ENCODE peak calls at places on chromosomes 11 and 22, in nine cellular contexts. J is sciatic nerve; W is putamen; D is AG08396; M is BJ; F is naive thymus-derived CD8-positive, alpha-beta T cell; H is EL; P is effector memory CD8-positive, alpha-beta T cell; Z is nephron progenitor cell. Y is an unnamed sample.

GRCh38 chr11:20964985-20965384 is 295.6 kb downstream of the NELL1 start:
- DNase-seq in Z (no peak), J (no peak), P (no peak), F (no peak), W (no peak), H (no peak), D (no peak), M (no peak), Y (no peak)

GRCh38 chr11:134362192-134362901 is 30.6 kb downstream of the GLB1L2 start:
- DNase-seq in F (no peak), D (no peak), P (no peak), H (no peak), M (no peak), J (no peak), Z (no peak), W (no peak), Y (no peak)

GRCh38 chr11:34203377-34203801 is 98.0 kb downstream of the NAT10 start:
- DNase-seq in J (no peak), M (no peak), F (no peak), W (no peak), Z (no peak), H (no peak), P (no peak), D (no peak), Y (no peak)

GRCh38 chr11:92894197-92894596 is 75.3 kb upstream of the MTNR1B start:
- DNase-seq in F (no peak), D (peak), H (no peak), W (no peak), P (no peak), Z (no peak), M (no peak), J (no peak), Y (no peak)

GRCh38 chr11:65041206-65042035 is at the start of gene SAC3D1:
- DNase-seq in F (peak), M (no peak), P (peak), H (no peak), D (peak), J (no peak), Z (peak), W (no peak), Y (peak)

GRCh38 chr22:30386960-30387848 is at the start of gene RNF215:
- DNase-seq in D (peak), F (peak), J (peak), Z (peak), M (no peak), P (peak), W (peak), H (peak), Y (peak)

GRCh38 chr22:44566911-44567310 is 68.9 kb upstream of the RTL6 start:
- DNase-seq in P (no peak), J (no peak), Z (no peak), W (no peak), M (no peak), H (no peak), D (no peak), F (peak), Y (no peak)

GRCh38 chr11:56906683-56907148 is 82.0 kb upstream of the OR5AK2 start:
- DNase-seq in P (no peak), H (no peak), M (no peak), F (no peak), D (no peak), W (no peak), Z (no peak), J (no peak), Y (no peak)

GRCh38 chr22:50600541-50600940 is at the start of gene MAPK8IP2:
- DNase-seq in F (no peak), H (no peak), P (no peak), Z (peak), J (no peak), D (peak), M (no peak), W (no peak), Y (no peak)

GRCh38 chr22:30429887-30430286 is 4.3 kb downstream of the MTFP1 start:
- DNase-seq in H (no peak), J (no peak), D (no peak), P (no peak), Z (no peak), F (no peak), W (no peak), M (no peak), Y (no peak)

GRCh38 chr22:36467946-36468345 is 13.5 kb downstream of the TXN2 start:
- DNase-seq in J (no peak), W (no peak), H (peak), P (no peak), D (peak), Z (no peak), M (peak), F (no peak), Y (peak)

GRCh38 chr11:130775306-130776043 is 140.8 kb downstream of the SNX19 start:
- DNase-seq in J (no peak), P (no peak), D (peak), Z (no peak), W (no peak), M (peak), F (no peak), H (peak), Y (peak)

GRCh38 chr11:33094157-33094556 is 54.8 kb downstream of the TCP11L1 start:
- DNase-seq in Z (no peak), M (no peak), J (no peak), P (no peak), D (no peak), H (no peak), W (no peak), F (no peak), Y (no peak)

GRCh38 chr11:130124096-130124495 is 35.5 kb upstream of the ST14 start:
- DNase-seq in J (no peak), P (no peak), F (no peak), M (peak), Z (no peak), D (peak), H (peak), W (no peak), Y (peak)

GRCh38 chr11:11148104-11148509 is 204.9 kb downstream of the CSNK2A3 start:
- DNase-seq in M (peak), P (no peak), Z (peak), H (peak), J (peak), D (peak), W (peak), F (no peak), Y (peak)

GRCh38 chr11:95680169-95680929 is 109.2 kb downstream of the FAM76B start:
- DNase-seq in H (peak), J (no peak), M (no peak), P (no peak), D (peak), F (no peak), W (no peak), Z (no peak), Y (peak)

GRCh38 chr22:20015971-20016733 is 471 bp downstream of the ARVCF start:
- DNase-seq in P (peak), Z (peak), M (no peak), J (peak), D (no peak), W (no peak), F (peak), H (peak), Y (no peak)

GRCh38 chr11:45232341-45233080 is 53.6 kb downstream of the SYT13 start:
- DNase-seq in H (no peak), Z (no peak), M (no peak), J (no peak), D (no peak), P (no peak), W (no peak), F (no peak), Y (no peak)

GRCh38 chr11:121696177-121696863 is 243.6 kb upstream of the SORL1-AS1 start:
- DNase-seq in F (no peak), M (no peak), J (no peak), D (no peak), Z (peak), P (no peak), H (no peak), W (peak), Y (no peak)

GRCh38 chr11:7513210-7514098 is at the start of gene PPFIBP2:
- DNase-seq in M (no peak), P (peak), F (peak), Z (peak), H (peak), W (peak), D (peak), J (peak), Y (peak)

GRCh38 chr11:119262668-119263351 is 54.1 kb downstream of the MCAM start:
- DNase-seq in M (no peak), Z (no peak), J (no peak), H (peak), P (no peak), F (no peak), D (no peak), W (no peak), Y (peak)

GRCh38 chr22:17842386-17842785 is 68.1 kb upstream of the BID start:
- DNase-seq in H (no peak), M (no peak), D (no peak), F (peak), P (peak), Z (no peak), W (no peak), J (no peak), Y (peak)

GRCh38 chr11:75022759-75023396 is 34.1 kb downstream of the NEU3 start:
- DNase-seq in F (peak), W (peak), D (peak), P (peak), M (peak), Z (peak), J (peak), H (peak), Y (peak)

GRCh38 chr11:14539867-14540475 is 19.8 kb upstream of the PSMA1 start:
- DNase-seq in H (no peak), D (no peak), W (no peak), F (no peak), M (no peak), J (no peak), Z (no peak), P (no peak), Y (no peak)

GRCh38 chr22:17918840-17919239 is 105.5 kb downstream of the MICAL3 start:
- DNase-seq in Z (no peak), H (peak), W (no peak), P (no peak), F (no peak), M (peak), J (no peak), D (peak), Y (peak)

GRCh38 chr11:73393479-73394415 is 17.5 kb downstream of the RELT start:
- DNase-seq in Z (peak), F (peak), J (peak), H (peak), P (peak), D (peak), W (peak), M (no peak), Y (peak)

GRCh38 chr11:44596541-44597276 is 31.2 kb downstream of the CD82 start:
- DNase-seq in J (no peak), P (peak), W (no peak), F (peak), H (no peak), Z (no peak), D (no peak), M (no peak), Y (no peak)